ENCODE peak calls at places on chromosomes 5 and 9, in ten cellular contexts. H is NCI-H1092; V is NCI-H446 treated with DMSO at 0.1 percent for 48 hours; W is GDM1; U is activated CD8-positive, alpha-beta T cell treated with anti-CD3 and anti-CD28 coated beads, Interleukin-2, amount 10 ng/mL, durations not matched to agents 7 days and 5 days; C is ACHN; Z is NCI-H524 treated with DMSO at 0.1 percent for 48 hours; A is anterior cingulate cortex; B is M059J; J is naive thymus-derived CD8-positive, alpha-beta T cell. O is an unnamed sample.
A peak's percentile ranks its signal among the peaks of the same experiment; 100 is the strongest.

GRCh38 chr9:23826120-23826629 is at the start of gene ELAVL2:
- DNase-seq in Z (peak; percentile 83), W (no peak), B (peak; percentile 99), A (peak; percentile 85), J (peak; percentile 14), V (peak; percentile 97), C (no peak), H (no peak), U (peak; percentile 28), O (peak; percentile 93)

GRCh38 chr5:113166285-113166684 is 189.7 kb downstream of the DCP2 start:
- DNase-seq in J (no peak), C (peak; percentile 4), V (no peak), B (no peak), Z (no peak), H (no peak), A (no peak), U (no peak), W (no peak), O (no peak)

GRCh38 chr9:115944166-115944948 is 209.2 kb upstream of the PAPPA start:
- DNase-seq in A (no peak), B (peak; percentile 69), J (no peak), Z (no peak), W (no peak), H (no peak), U (no peak), V (no peak), C (peak; percentile 16), O (no peak)

GRCh38 chr9:34430843-34431437 is 27.4 kb downstream of the FAM219A start:
- DNase-seq in H (peak; percentile 92), B (peak; percentile 74), A (peak; percentile 19), W (no peak), Z (no peak), J (no peak), C (peak; percentile 71), U (peak; percentile 57), V (peak; percentile 93), O (peak; percentile 47)

GRCh38 chr5:167813381-167813780 is 478.1 kb upstream of the WWC1 start:
- DNase-seq in H (no peak), V (no peak), J (no peak), B (no peak), C (no peak), Z (no peak), A (no peak), W (no peak), U (no peak), O (no peak)

GRCh38 chr9:88991066-88992030 is at the start of gene S1PR3:
- DNase-seq in Z (no peak), C (peak; percentile 18), H (no peak), A (peak; percentile 19), J (no peak), V (no peak), U (no peak), B (peak; percentile 60), W (no peak), O (no peak)

GRCh38 chr9:72168075-72168474 is 18.8 kb downstream of the GDA start:
- DNase-seq in Z (no peak), U (no peak), A (no peak), W (no peak), B (no peak), C (no peak), V (no peak), J (no peak), H (no peak), O (no peak)

GRCh38 chr9:137000177-137000930 is 4.0 kb upstream of the CLIC3 start:
- DNase-seq in C (no peak), H (no peak), Z (no peak), B (peak; percentile 58), V (no peak), A (no peak), U (peak; percentile 70), J (no peak), W (peak; percentile 26), O (no peak)

GRCh38 chr5:176151286-176151685 is 86.9 kb upstream of the SIMC1 start:
- DNase-seq in B (no peak), H (no peak), J (no peak), Z (no peak), V (no peak), U (no peak), W (no peak), C (no peak), A (no peak), O (no peak)

GRCh38 chr5:172162348-172162747 is 25.7 kb downstream of the STK10 start:
- DNase-seq in Z (no peak), C (no peak), V (no peak), A (no peak), J (no peak), U (no peak), H (no peak), B (peak; percentile 28), W (no peak), O (no peak)

GRCh38 chr5:66207800-66208561 is 63.9 kb downstream of the SREK1 start:
- DNase-seq in Z (no peak), V (no peak), B (no peak), H (no peak), W (no peak), J (no peak), A (no peak), C (no peak), U (no peak), O (no peak)

GRCh38 chr5:123454236-123454911 is 31.2 kb upstream of the CEP120 start:
- DNase-seq in J (no peak), W (no peak), A (no peak), C (no peak), H (no peak), B (no peak), U (no peak), V (no peak), Z (no peak), O (no peak)

GRCh38 chr9:93589688-93590087 is 13.3 kb downstream of the PHF2 start:
- DNase-seq in Z (no peak), U (peak; percentile 19), C (no peak), A (no peak), B (no peak), J (no peak), H (no peak), W (no peak), V (no peak), O (no peak)

GRCh38 chr9:134410078-134410834 is 84.0 kb downstream of the RXRA start:
- DNase-seq in V (no peak), H (no peak), W (no peak), U (no peak), B (peak; percentile 45), Z (no peak), J (no peak), A (no peak), C (no peak), O (no peak)

GRCh38 chr5:9347032-9347431 is 198.8 kb downstream of the SEMA5A start:
- DNase-seq in A (no peak), Z (no peak), H (no peak), J (no peak), C (no peak), U (no peak), B (no peak), V (no peak), W (no peak), O (no peak)

GRCh38 chr5:994821-995220 is 13.8 kb upstream of the NKD2 start:
- DNase-seq in U (no peak), V (no peak), B (no peak), A (no peak), H (no peak), C (no peak), W (no peak), J (no peak), Z (no peak), O (no peak)

GRCh38 chr5:78757269-78758053 is 108.9 kb upstream of the LHFPL2 start:
- DNase-seq in B (peak; percentile 74), V (no peak), W (no peak), A (no peak), Z (no peak), H (no peak), C (no peak), J (no peak), U (no peak), O (no peak)

GRCh38 chr9:113309204-113309813 is 6.1 kb upstream of the RNF183 start:
- DNase-seq in H (no peak), U (peak; percentile 46), B (peak; percentile 55), J (peak; percentile 8), V (no peak), Z (no peak), A (no peak), C (peak; percentile 45), W (no peak), O (no peak)

GRCh38 chr9:111661802-111662491 is 542 bp downstream of the GNG10 start:
- DNase-seq in J (peak; percentile 4), W (no peak), U (peak; percentile 46), Z (no peak), H (peak; percentile 9), B (peak; percentile 63), V (no peak), A (peak; percentile 22), C (peak; percentile 38), O (peak; percentile 89)

GRCh38 chr5:159912033-159912800 is 4.1 kb upstream of the ADRA1B start:
- DNase-seq in H (no peak), U (no peak), A (no peak), C (peak; percentile 53), Z (no peak), W (no peak), J (no peak), V (no peak), B (peak; percentile 87), O (no peak)

GRCh38 chr9:35688558-35689350 is 971 bp downstream of the TPM2 start:
- DNase-seq in B (peak; percentile 98), U (no peak), J (no peak), H (no peak), W (no peak), A (no peak), Z (no peak), C (peak; percentile 35), V (no peak), O (no peak)

GRCh38 chr9:135241381-135242380 is 154.2 kb downstream of the OLFM1 start:
- DNase-seq in C (no peak), A (no peak), U (no peak), W (no peak), B (no peak), H (no peak), V (peak; percentile 62), Z (no peak), J (no peak), O (no peak)

GRCh38 chr5:177595026-177595585 is 3.1 kb downstream of the TMED9 start:
- DNase-seq in A (no peak), C (no peak), J (no peak), U (no peak), V (no peak), H (no peak), W (no peak), Z (no peak), B (no peak), O (no peak)

GRCh38 chr5:64451551-64451950 is 54.3 kb upstream of the RGS7BP start:
- DNase-seq in B (no peak), U (no peak), A (no peak), W (no peak), V (no peak), H (no peak), J (no peak), C (no peak), Z (no peak), O (no peak)

O was measured in posterior cingulate gyrus.